ENCODE peak calls at places on chromosomes 7 and 10, in six cellular contexts. F is GM23338, P is GM23248, J is HCT116, Z is OCI-LY7, S is neural progenitor cell. T is an unnamed sample. For H3K4me1, the result is how much of the 10 kb centered on the place peaks cover.

GRCh38 chr7:22726345-22726848 is 603 bp upstream of the IL6 start:
- DNase-seq in S (peak), J (peak), F (peak), Z (peak), P (peak), T (peak)

GRCh38 chr10:130109796-130110235 is 814 bp downstream of the C10orf143 start:
- DNase-seq in P (peak), F (peak), S (peak), J (peak), Z (peak), T (peak)

GRCh38 chr7:36487756-36488336 is 98.2 kb downstream of the ANLN start:
- DNase-seq in Z (peak), J (peak), F (peak), S (peak), P (peak), T (peak)

GRCh38 chr7:49706106-49706505 is 67.3 kb upstream of the VWC2 start:
- DNase-seq in J (no peak), S (no peak), P (no peak), Z (no peak), F (no peak), T (no peak)

GRCh38 chr7:50644586-50644985 is 79.4 kb upstream of the DDC start:
- DNase-seq in P (no peak), S (no peak), F (no peak), J (no peak), Z (no peak), T (no peak)

GRCh38 chr7:30251708-30252329 is 32.6 kb upstream of the ZNRF2 start:
- DNase-seq in F (no peak), S (peak), Z (no peak), J (no peak), P (no peak), T (peak)

GRCh38 chr10:116833986-116834760 is 15.1 kb upstream of the ENO4 start:
- DNase-seq in J (no peak), F (peak), P (no peak), S (peak), Z (no peak), T (peak)

GRCh38 chr7:4715385-4715770 is 33.3 kb downstream of the FOXK1 start:
- DNase-seq in Z (no peak), F (no peak), J (no peak), S (no peak), P (peak), T (no peak)

GRCh38 chr7:40306596-40306995 is 171.8 kb downstream of the SUGCT start:
- DNase-seq in S (no peak), P (peak), Z (no peak), F (no peak), J (no peak), T (no peak)

GRCh38 chr7:129774871-129775694 is 163.6 kb downstream of the NRF1 start:
- DNase-seq in J (no peak), Z (no peak), P (no peak), S (no peak), F (no peak), T (no peak)

GRCh38 chr7:157018328-157018996 is 8.0 kb upstream of the MNX1 start:
- DNase-seq in P (peak), F (no peak), S (peak), J (no peak), Z (no peak), T (no peak)

GRCh38 chr10:22599048-22599561 is 115.3 kb downstream of the PIP4K2A start:
- DNase-seq in Z (no peak), P (peak), J (no peak), S (no peak), F (no peak), T (no peak)

GRCh38 chr10:6579904-6580278 is at the start of gene PRKCQ:
- DNase-seq in P (no peak), Z (no peak), S (no peak), J (no peak), F (peak), T (no peak)

GRCh38 chr10:62018141-62018911 is 116.8 kb downstream of the ARID5B start:
- DNase-seq in F (no peak), J (no peak), P (no peak), S (no peak), Z (no peak), T (no peak)

GRCh38 chr10:78299861-78300453 is 266.3 kb downstream of the RPS24 start:
- DNase-seq in F (no peak), Z (peak), S (no peak), P (peak), J (peak), T (no peak)

GRCh38 chr7:101442426-101443070 is 79.9 kb downstream of the COL26A1 start:
- DNase-seq in J (no peak), S (no peak), F (no peak), Z (no peak), P (no peak), T (no peak)

GRCh38 chr7:55111007-55111406 is 92.2 kb downstream of the EGFR start:
- DNase-seq in S (no peak), J (no peak), F (no peak), P (peak), Z (no peak), T (no peak)

GRCh38 chr10:118017071-118017740 is 29.5 kb downstream of the RAB11FIP2 start:
- DNase-seq in P (no peak), S (peak), Z (no peak), J (no peak), F (no peak), T (no peak)

GRCh38 chr7:79452495-79453265 is 787 bp downstream of the MAGI2 start:
- DNase-seq in P (peak), S (peak), Z (no peak), F (peak), J (no peak), T (peak)

GRCh38 chr7:137816696-137817320 is 30.0 kb downstream of the DGKI start:
- DNase-seq in J (no peak), F (peak), S (peak), P (peak), Z (no peak), T (no peak)

GRCh38 chr10:92750788-92751533 is 61.2 kb downstream of the HHEX start:
- DNase-seq in Z (no peak), F (no peak), S (peak), J (no peak), P (peak), T (no peak)

GRCh38 chr10:50850576-50851340 is 34.7 kb downstream of the A1CF start:
- DNase-seq in J (no peak), S (peak), Z (no peak), P (peak), F (no peak), T (no peak)

GRCh38 chr7:105131890-105132289 is 117.9 kb downstream of the KMT2E start:
- DNase-seq in Z (no peak), J (no peak), F (no peak), P (no peak), S (no peak), T (no peak)

GRCh38 chr7:151783958-151784575 is 92.8 kb downstream of the PRKAG2 start:
- DNase-seq in Z (no peak), F (no peak), P (no peak), J (no peak), S (no peak), T (no peak)

GRCh38 chr7:500521-501420 is 18.9 kb downstream of the PDGFA start:
- DNase-seq in J (no peak), S (no peak), P (no peak), F (no peak), Z (no peak), T (no peak)

GRCh38 chr10:71621263-71621751 is 98.3 kb downstream of the C10orf105 start:
- DNase-seq in S (peak), J (no peak), F (peak), P (peak), Z (peak), T (no peak)

GRCh38 chr10:66349726-66350125 is 576.1 kb upstream of the LRRTM3 start:
- DNase-seq in F (no peak), P (no peak), S (no peak), Z (no peak), J (no peak), T (no peak)

GRCh38 chr10:69588358-69588757 is 15.1 kb upstream of the NEUROG3 start:
- DNase-seq in S (no peak), F (peak), P (no peak), J (no peak), Z (no peak), T (no peak)

GRCh38 chr7:158827411-158828342 is 1.6 kb downstream of the ESYT2 start:
- DNase-seq in J (no peak), F (no peak), Z (peak), S (no peak), P (peak), T (peak)
- H2AFZ ChIP-seq in J (no peak), F (no peak), Z (peak), S (no peak), P (peak), T (peak)

DNA sequence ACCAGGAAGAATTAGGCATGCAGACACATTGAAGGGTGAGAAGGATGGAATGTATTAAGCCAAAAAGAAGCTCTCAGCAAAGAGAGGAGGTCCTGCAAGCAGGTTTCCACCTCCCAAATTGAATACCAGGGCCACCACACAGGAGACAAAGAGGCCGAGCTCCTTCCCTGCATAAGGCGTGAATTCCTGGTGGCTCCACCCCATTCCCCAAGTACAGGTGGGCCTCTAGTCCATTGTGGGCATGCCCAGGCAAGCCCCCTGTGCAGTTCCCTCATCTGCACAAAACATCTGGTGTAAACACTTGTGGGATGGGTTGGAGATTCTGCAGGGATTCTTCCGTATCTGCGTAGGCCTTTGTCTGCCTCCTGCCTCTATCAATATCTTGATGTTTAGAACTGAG is 817.5 kb downstream of the NRG3 start:
- DNase-seq in J (no peak), S (no peak), P (no peak), F (peak), Z (peak), T (no peak)
- TF ChIP-seq EZH2phosphoT487 in J (no peak), S (no peak), P (no peak), F (no peak), Z (no peak), T (no peak)

GRCh38 chr7:154651501-154651900 is 351.4 kb downstream of the PAXIP1 start:
- DNase-seq in Z (no peak), J (no peak), F (no peak), S (no peak), P (no peak), T (no peak)
- H3K4me1 ChIP-seq in Z (under half), J (under half), F (under half), S (under half), P (under half), T (under half)

GRCh38 chr10:26438534-26439269 is 561 bp downstream of the APBB1IP start:
- DNase-seq in J (no peak), Z (peak), F (peak), S (peak), P (peak), T (peak)
- H2AFZ ChIP-seq in J (no peak), Z (no peak), F (peak), S (peak), P (peak), T (peak)

GRCh38 chr7:81211204-81211603 is 292.4 kb upstream of the SEMA3C start:
- DNase-seq in S (no peak), P (peak), Z (no peak), J (no peak), F (no peak), T (no peak)

GRCh38 chr7:81211617-81212016 is 292.8 kb upstream of the SEMA3C start:
- DNase-seq in S (peak), F (no peak), P (peak), Z (no peak), J (no peak), T (no peak)

GRCh38 chr7:81206217-81206616 is 287.4 kb upstream of the SEMA3C start:
- DNase-seq in F (no peak), S (no peak), J (no peak), Z (no peak), P (no peak), T (no peak)

GRCh38 chr7:81210092-81211064 is 291.5 kb upstream of the SEMA3C start:
- DNase-seq in Z (no peak), S (no peak), J (no peak), P (peak), F (no peak), T (no peak)

GRCh38 chr7:81209059-81209458 is 290.2 kb upstream of the SEMA3C start:
- DNase-seq in P (peak), J (no peak), Z (no peak), F (no peak), S (no peak), T (no peak)
- TF ChIP-seq EZH2phosphoT487 in P (no peak), J (no peak), Z (no peak), F (no peak), S (no peak), T (no peak)

DNA sequence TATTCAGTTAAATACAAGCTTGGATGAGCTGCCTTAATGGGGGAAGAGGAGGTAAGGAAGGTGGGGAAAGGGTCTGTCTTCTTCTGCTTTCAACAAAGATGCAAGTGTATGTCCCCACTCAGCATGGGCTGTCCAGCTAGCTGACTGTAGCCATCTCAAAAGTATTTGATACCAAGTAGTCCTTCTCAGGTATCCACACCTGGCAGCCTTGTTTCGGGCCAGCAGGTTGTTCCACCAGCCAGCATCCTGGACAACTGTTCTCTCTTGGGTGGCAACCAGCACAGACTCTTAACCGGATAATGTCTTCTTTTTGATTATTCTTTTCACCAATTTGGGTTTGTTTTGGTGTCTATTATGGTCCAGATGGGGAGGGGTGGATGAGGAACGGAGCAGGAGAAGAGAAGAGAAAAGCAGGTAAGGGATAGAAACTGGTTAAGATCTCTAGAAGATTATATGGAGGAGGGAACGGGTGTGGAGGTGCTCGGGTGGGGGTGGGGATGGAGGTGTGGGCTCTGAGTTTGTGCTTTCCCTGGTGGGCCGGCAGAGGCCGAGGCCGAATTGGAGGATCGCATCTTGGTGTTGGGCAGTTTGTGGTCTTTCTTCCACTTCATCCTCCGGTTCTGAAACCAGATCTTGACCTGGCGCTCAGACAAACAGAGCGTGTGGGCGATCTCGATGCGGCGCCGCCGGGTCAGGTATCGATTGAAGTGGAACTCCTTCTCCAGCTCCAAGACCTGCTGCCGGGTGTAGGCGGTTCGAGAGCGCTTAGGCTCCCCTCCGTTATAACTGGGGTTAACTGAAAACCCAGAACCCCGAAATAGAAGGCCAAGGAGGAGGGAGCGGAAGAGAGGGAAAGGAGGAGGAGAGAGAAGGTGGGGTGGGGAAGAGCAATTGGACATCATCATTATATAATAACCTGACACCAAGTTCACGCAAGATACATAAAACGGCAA is 1.5 kb downstream of the HOXA4 start:
- DNase-seq in S (no peak), J (no peak), P (no peak), Z (no peak), F (no peak), T (no peak)
- H3K4me1 ChIP-seq in S (under half), J (under half), P (under half), Z (under half), F (under half), T (under half)

T was measured in hepatocyte.